ENCODE peak calls at places on chromosomes 2 and 18, in eight cellular contexts. One of them, this sample, is unnamed.

GRCh38 chr18:76678248-76678647 is 144.1 kb upstream of the ZNF236 start:
- DNase-seq in naive B cell: no peak
- DNase-seq in Calu3: no peak
- DNase-seq in A549: no peak
- DNase-seq in occipital lobe: peak
- DNase-seq in NCI-H524 treated with DMSO at 0.1 percent for 48 hours: no peak
- DNase-seq in activated T-helper 1 cell treated with anti-CD3 and anti-CD28 coated beads, Interleukin-12 subunit alpha, Interleukin-12 subunit beta, Interleukin-2, Interleukin-4 antibody, amounts not matched to agents 30 ng/mL and 10 ng/mL and 1 ng/mL, durations not matched to agents 14 hours and 24 hours and 36 hours: no peak
- DNase-seq in stimulated activated CD4-positive, alpha-beta T cell treated with anti-CD3 and anti-CD28 coated beads, Interleukin-4, amount 100 ng/mL, for 1 hour: no peak
- DNase-seq in this sample: no peak

GRCh38 chr18:72543362-72544055 is 633 bp downstream of the CBLN2 start:
- DNase-seq in naive B cell: no peak
- DNase-seq in Calu3: no peak
- DNase-seq in A549: no peak
- DNase-seq in occipital lobe: no peak
- DNase-seq in NCI-H524 treated with DMSO at 0.1 percent for 48 hours: no peak
- DNase-seq in activated T-helper 1 cell treated with anti-CD3 and anti-CD28 coated beads, Interleukin-12 subunit alpha, Interleukin-12 subunit beta, Interleukin-2, Interleukin-4 antibody, amounts not matched to agents 30 ng/mL and 10 ng/mL and 1 ng/mL, durations not matched to agents 14 hours and 24 hours and 36 hours: no peak
- DNase-seq in stimulated activated CD4-positive, alpha-beta T cell treated with anti-CD3 and anti-CD28 coated beads, Interleukin-4, amount 100 ng/mL, for 1 hour: no peak
- DNase-seq in this sample: no peak

GRCh38 chr2:23381084-23381483 is 3.9 kb upstream of the KLHL29 start:
- DNase-seq in naive B cell: no peak
- DNase-seq in Calu3: peak
- DNase-seq in A549: peak
- DNase-seq in occipital lobe: no peak
- DNase-seq in NCI-H524 treated with DMSO at 0.1 percent for 48 hours: no peak
- DNase-seq in activated T-helper 1 cell treated with anti-CD3 and anti-CD28 coated beads, Interleukin-12 subunit alpha, Interleukin-12 subunit beta, Interleukin-2, Interleukin-4 antibody, amounts not matched to agents 30 ng/mL and 10 ng/mL and 1 ng/mL, durations not matched to agents 14 hours and 24 hours and 36 hours: no peak
- DNase-seq in stimulated activated CD4-positive, alpha-beta T cell treated with anti-CD3 and anti-CD28 coated beads, Interleukin-4, amount 100 ng/mL, for 1 hour: no peak
- DNase-seq in this sample: no peak

GRCh38 chr2:124050833-124051497 is 25.9 kb downstream of the CNTNAP5 start:
- DNase-seq in naive B cell: no peak
- DNase-seq in Calu3: no peak
- DNase-seq in A549: no peak
- DNase-seq in occipital lobe: no peak
- DNase-seq in NCI-H524 treated with DMSO at 0.1 percent for 48 hours: no peak
- DNase-seq in activated T-helper 1 cell treated with anti-CD3 and anti-CD28 coated beads, Interleukin-12 subunit alpha, Interleukin-12 subunit beta, Interleukin-2, Interleukin-4 antibody, amounts not matched to agents 30 ng/mL and 10 ng/mL and 1 ng/mL, durations not matched to agents 14 hours and 24 hours and 36 hours: no peak
- DNase-seq in stimulated activated CD4-positive, alpha-beta T cell treated with anti-CD3 and anti-CD28 coated beads, Interleukin-4, amount 100 ng/mL, for 1 hour: no peak
- DNase-seq in this sample: no peak

GRCh38 chr2:19673213-19673791 is 228.5 kb downstream of the TTC32 start:
- DNase-seq in naive B cell: no peak
- DNase-seq in Calu3: no peak
- DNase-seq in A549: peak
- DNase-seq in occipital lobe: no peak
- DNase-seq in NCI-H524 treated with DMSO at 0.1 percent for 48 hours: peak
- DNase-seq in activated T-helper 1 cell treated with anti-CD3 and anti-CD28 coated beads, Interleukin-12 subunit alpha, Interleukin-12 subunit beta, Interleukin-2, Interleukin-4 antibody, amounts not matched to agents 30 ng/mL and 10 ng/mL and 1 ng/mL, durations not matched to agents 14 hours and 24 hours and 36 hours: no peak
- DNase-seq in stimulated activated CD4-positive, alpha-beta T cell treated with anti-CD3 and anti-CD28 coated beads, Interleukin-4, amount 100 ng/mL, for 1 hour: no peak
- DNase-seq in this sample: no peak

GRCh38 chr18:48904086-48904485 is 46.7 kb downstream of the SMAD7 start:
- DNase-seq in naive B cell: no peak
- DNase-seq in Calu3: no peak
- DNase-seq in A549: no peak
- DNase-seq in occipital lobe: no peak
- DNase-seq in NCI-H524 treated with DMSO at 0.1 percent for 48 hours: no peak
- DNase-seq in activated T-helper 1 cell treated with anti-CD3 and anti-CD28 coated beads, Interleukin-12 subunit alpha, Interleukin-12 subunit beta, Interleukin-2, Interleukin-4 antibody, amounts not matched to agents 30 ng/mL and 10 ng/mL and 1 ng/mL, durations not matched to agents 14 hours and 24 hours and 36 hours: no peak
- DNase-seq in stimulated activated CD4-positive, alpha-beta T cell treated with anti-CD3 and anti-CD28 coated beads, Interleukin-4, amount 100 ng/mL, for 1 hour: no peak
- DNase-seq in this sample: no peak

GRCh38 chr2:8355046-8355445 is 326.8 kb upstream of the ID2 start:
- DNase-seq in naive B cell: no peak
- DNase-seq in Calu3: no peak
- DNase-seq in A549: no peak
- DNase-seq in occipital lobe: no peak
- DNase-seq in NCI-H524 treated with DMSO at 0.1 percent for 48 hours: no peak
- DNase-seq in activated T-helper 1 cell treated with anti-CD3 and anti-CD28 coated beads, Interleukin-12 subunit alpha, Interleukin-12 subunit beta, Interleukin-2, Interleukin-4 antibody, amounts not matched to agents 30 ng/mL and 10 ng/mL and 1 ng/mL, durations not matched to agents 14 hours and 24 hours and 36 hours: no peak
- DNase-seq in stimulated activated CD4-positive, alpha-beta T cell treated with anti-CD3 and anti-CD28 coated beads, Interleukin-4, amount 100 ng/mL, for 1 hour: no peak
- DNase-seq in this sample: no peak

GRCh38 chr2:191320881-191321280 is 75.7 kb downstream of the MYO1B start:
- DNase-seq in naive B cell: no peak
- DNase-seq in Calu3: no peak
- DNase-seq in A549: no peak
- DNase-seq in occipital lobe: no peak
- DNase-seq in NCI-H524 treated with DMSO at 0.1 percent for 48 hours: no peak
- DNase-seq in activated T-helper 1 cell treated with anti-CD3 and anti-CD28 coated beads, Interleukin-12 subunit alpha, Interleukin-12 subunit beta, Interleukin-2, Interleukin-4 antibody, amounts not matched to agents 30 ng/mL and 10 ng/mL and 1 ng/mL, durations not matched to agents 14 hours and 24 hours and 36 hours: no peak
- DNase-seq in stimulated activated CD4-positive, alpha-beta T cell treated with anti-CD3 and anti-CD28 coated beads, Interleukin-4, amount 100 ng/mL, for 1 hour: no peak
- DNase-seq in this sample: no peak

GRCh38 chr2:11582526-11583202 is 48.8 kb downstream of the GREB1 start:
- DNase-seq in naive B cell: peak
- DNase-seq in Calu3: peak
- DNase-seq in A549: peak
- DNase-seq in occipital lobe: peak
- DNase-seq in NCI-H524 treated with DMSO at 0.1 percent for 48 hours: peak
- DNase-seq in activated T-helper 1 cell treated with anti-CD3 and anti-CD28 coated beads, Interleukin-12 subunit alpha, Interleukin-12 subunit beta, Interleukin-2, Interleukin-4 antibody, amounts not matched to agents 30 ng/mL and 10 ng/mL and 1 ng/mL, durations not matched to agents 14 hours and 24 hours and 36 hours: peak
- DNase-seq in stimulated activated CD4-positive, alpha-beta T cell treated with anti-CD3 and anti-CD28 coated beads, Interleukin-4, amount 100 ng/mL, for 1 hour: peak
- DNase-seq in this sample: peak

GRCh38 chr2:38074047-38074774 is 1.7 kb downstream of the CYP1B1 start:
- DNase-seq in naive B cell: no peak
- DNase-seq in Calu3: no peak
- DNase-seq in A549: peak
- DNase-seq in occipital lobe: no peak
- DNase-seq in NCI-H524 treated with DMSO at 0.1 percent for 48 hours: no peak
- DNase-seq in activated T-helper 1 cell treated with anti-CD3 and anti-CD28 coated beads, Interleukin-12 subunit alpha, Interleukin-12 subunit beta, Interleukin-2, Interleukin-4 antibody, amounts not matched to agents 30 ng/mL and 10 ng/mL and 1 ng/mL, durations not matched to agents 14 hours and 24 hours and 36 hours: no peak
- DNase-seq in stimulated activated CD4-positive, alpha-beta T cell treated with anti-CD3 and anti-CD28 coated beads, Interleukin-4, amount 100 ng/mL, for 1 hour: peak
- DNase-seq in this sample: no peak

GRCh38 chr18:79605481-79605880 is 74.1 kb upstream of the CTDP1 start:
- DNase-seq in naive B cell: no peak
- DNase-seq in Calu3: no peak
- DNase-seq in A549: no peak
- DNase-seq in occipital lobe: no peak
- DNase-seq in NCI-H524 treated with DMSO at 0.1 percent for 48 hours: no peak
- DNase-seq in activated T-helper 1 cell treated with anti-CD3 and anti-CD28 coated beads, Interleukin-12 subunit alpha, Interleukin-12 subunit beta, Interleukin-2, Interleukin-4 antibody, amounts not matched to agents 30 ng/mL and 10 ng/mL and 1 ng/mL, durations not matched to agents 14 hours and 24 hours and 36 hours: no peak
- DNase-seq in stimulated activated CD4-positive, alpha-beta T cell treated with anti-CD3 and anti-CD28 coated beads, Interleukin-4, amount 100 ng/mL, for 1 hour: no peak
- DNase-seq in this sample: no peak

GRCh38 chr18:51123046-51123395 is 74.5 kb downstream of the MEX3C start:
- DNase-seq in naive B cell: no peak
- DNase-seq in Calu3: no peak
- DNase-seq in A549: no peak
- DNase-seq in occipital lobe: no peak
- DNase-seq in NCI-H524 treated with DMSO at 0.1 percent for 48 hours: no peak
- DNase-seq in activated T-helper 1 cell treated with anti-CD3 and anti-CD28 coated beads, Interleukin-12 subunit alpha, Interleukin-12 subunit beta, Interleukin-2, Interleukin-4 antibody, amounts not matched to agents 30 ng/mL and 10 ng/mL and 1 ng/mL, durations not matched to agents 14 hours and 24 hours and 36 hours: no peak
- DNase-seq in stimulated activated CD4-positive, alpha-beta T cell treated with anti-CD3 and anti-CD28 coated beads, Interleukin-4, amount 100 ng/mL, for 1 hour: no peak
- DNase-seq in this sample: no peak

GRCh38 chr18:36329684-36330434 is 32.3 kb downstream of the FHOD3 start:
- DNase-seq in naive B cell: no peak
- DNase-seq in Calu3: no peak
- DNase-seq in A549: no peak
- DNase-seq in occipital lobe: no peak
- DNase-seq in NCI-H524 treated with DMSO at 0.1 percent for 48 hours: no peak
- DNase-seq in activated T-helper 1 cell treated with anti-CD3 and anti-CD28 coated beads, Interleukin-12 subunit alpha, Interleukin-12 subunit beta, Interleukin-2, Interleukin-4 antibody, amounts not matched to agents 30 ng/mL and 10 ng/mL and 1 ng/mL, durations not matched to agents 14 hours and 24 hours and 36 hours: no peak
- DNase-seq in stimulated activated CD4-positive, alpha-beta T cell treated with anti-CD3 and anti-CD28 coated beads, Interleukin-4, amount 100 ng/mL, for 1 hour: no peak
- DNase-seq in this sample: no peak